ENCODE peak calls at places on chromosomes 5 and 9, in five cellular contexts. One of them, this sample, is unnamed.

GRCh38 chr5:43150075-43150474 is 29.4 kb downstream of the ZNF131 start:
- DNase-seq in stimulated activated CD4-positive, alpha-beta T cell treated with anti-CD3 and anti-CD28 coated beads, TNF-alpha, amount 100 ng/mL, for 1 hour: no peak
- DNase-seq in posterior vena cava: no peak
- DNase-seq in RCC 7860: no peak
- DNase-seq in M059J: no peak
- DNase-seq in this sample: no peak

GRCh38 chr5:79562351-79563246 is 48.7 kb upstream of the HOMER1 start:
- DNase-seq in stimulated activated CD4-positive, alpha-beta T cell treated with anti-CD3 and anti-CD28 coated beads, TNF-alpha, amount 100 ng/mL, for 1 hour: no peak
- DNase-seq in posterior vena cava: no peak
- DNase-seq in RCC 7860: peak
- DNase-seq in M059J: peak
- DNase-seq in this sample: peak

GRCh38 chr5:133829786-133830185 is 138.6 kb downstream of the C5orf15 start:
- DNase-seq in stimulated activated CD4-positive, alpha-beta T cell treated with anti-CD3 and anti-CD28 coated beads, TNF-alpha, amount 100 ng/mL, for 1 hour: no peak
- DNase-seq in posterior vena cava: no peak
- DNase-seq in RCC 7860: no peak
- DNase-seq in M059J: no peak
- DNase-seq in this sample: no peak

GRCh38 chr9:21550392-21550791 is 68.3 kb upstream of the IFNE start:
- DNase-seq in stimulated activated CD4-positive, alpha-beta T cell treated with anti-CD3 and anti-CD28 coated beads, TNF-alpha, amount 100 ng/mL, for 1 hour: no peak
- DNase-seq in posterior vena cava: no peak
- DNase-seq in RCC 7860: no peak
- DNase-seq in M059J: peak
- DNase-seq in this sample: no peak

GRCh38 chr5:125756456-125756855 is 666.8 kb upstream of the GRAMD2B start:
- DNase-seq in stimulated activated CD4-positive, alpha-beta T cell treated with anti-CD3 and anti-CD28 coated beads, TNF-alpha, amount 100 ng/mL, for 1 hour: no peak
- DNase-seq in posterior vena cava: no peak
- DNase-seq in RCC 7860: no peak
- DNase-seq in M059J: no peak
- DNase-seq in this sample: no peak

GRCh38 chr5:142720561-142721275 is 34.8 kb upstream of the FGF1 start:
- DNase-seq in stimulated activated CD4-positive, alpha-beta T cell treated with anti-CD3 and anti-CD28 coated beads, TNF-alpha, amount 100 ng/mL, for 1 hour: no peak
- DNase-seq in posterior vena cava: no peak
- DNase-seq in RCC 7860: no peak
- DNase-seq in M059J: no peak
- DNase-seq in this sample: peak

GRCh38 chr5:178624626-178625546 is 2.0 kb downstream of the CLK4 start:
- DNase-seq in stimulated activated CD4-positive, alpha-beta T cell treated with anti-CD3 and anti-CD28 coated beads, TNF-alpha, amount 100 ng/mL, for 1 hour: no peak
- DNase-seq in posterior vena cava: no peak
- DNase-seq in RCC 7860: no peak
- DNase-seq in M059J: peak
- DNase-seq in this sample: peak

GRCh38 chr5:122880749-122881148 is 35.3 kb downstream of the SNX24 start:
- DNase-seq in stimulated activated CD4-positive, alpha-beta T cell treated with anti-CD3 and anti-CD28 coated beads, TNF-alpha, amount 100 ng/mL, for 1 hour: no peak
- DNase-seq in posterior vena cava: no peak
- DNase-seq in RCC 7860: no peak
- DNase-seq in M059J: peak
- DNase-seq in this sample: no peak

GRCh38 chr5:113524927-113525326 is 11.4 kb downstream of the YTHDC2 start:
- DNase-seq in stimulated activated CD4-positive, alpha-beta T cell treated with anti-CD3 and anti-CD28 coated beads, TNF-alpha, amount 100 ng/mL, for 1 hour: no peak
- DNase-seq in posterior vena cava: no peak
- DNase-seq in RCC 7860: no peak
- DNase-seq in M059J: no peak
- DNase-seq in this sample: no peak

GRCh38 chr9:128683340-128684064 is 5.5 kb upstream of the SET start:
- DNase-seq in stimulated activated CD4-positive, alpha-beta T cell treated with anti-CD3 and anti-CD28 coated beads, TNF-alpha, amount 100 ng/mL, for 1 hour: no peak
- DNase-seq in posterior vena cava: peak
- DNase-seq in RCC 7860: peak
- DNase-seq in M059J: peak
- DNase-seq in this sample: no peak

GRCh38 chr5:93236807-93237421 is 344.1 kb downstream of the NR2F1-AS1 start:
- DNase-seq in stimulated activated CD4-positive, alpha-beta T cell treated with anti-CD3 and anti-CD28 coated beads, TNF-alpha, amount 100 ng/mL, for 1 hour: no peak
- DNase-seq in posterior vena cava: no peak
- DNase-seq in RCC 7860: no peak
- DNase-seq in M059J: peak
- DNase-seq in this sample: peak

GRCh38 chr9:4640027-4640426 is 22.1 kb upstream of the PLPP6 start:
- DNase-seq in stimulated activated CD4-positive, alpha-beta T cell treated with anti-CD3 and anti-CD28 coated beads, TNF-alpha, amount 100 ng/mL, for 1 hour: peak
- DNase-seq in posterior vena cava: no peak
- DNase-seq in RCC 7860: no peak
- DNase-seq in M059J: peak
- DNase-seq in this sample: no peak

GRCh38 chr5:73893813-73894212 is 267.8 kb downstream of the ARHGEF28 start:
- DNase-seq in stimulated activated CD4-positive, alpha-beta T cell treated with anti-CD3 and anti-CD28 coated beads, TNF-alpha, amount 100 ng/mL, for 1 hour: no peak
- DNase-seq in posterior vena cava: no peak
- DNase-seq in RCC 7860: no peak
- DNase-seq in M059J: no peak
- DNase-seq in this sample: no peak

GRCh38 chr5:134555889-134556311 is 30.4 kb downstream of the JADE2 start:
- DNase-seq in stimulated activated CD4-positive, alpha-beta T cell treated with anti-CD3 and anti-CD28 coated beads, TNF-alpha, amount 100 ng/mL, for 1 hour: peak
- DNase-seq in posterior vena cava: peak
- DNase-seq in RCC 7860: peak
- DNase-seq in M059J: peak
- DNase-seq in this sample: peak

GRCh38 chr9:129570450-129571297 is 50.2 kb downstream of the C9orf50 start:
- DNase-seq in stimulated activated CD4-positive, alpha-beta T cell treated with anti-CD3 and anti-CD28 coated beads, TNF-alpha, amount 100 ng/mL, for 1 hour: no peak
- DNase-seq in posterior vena cava: no peak
- DNase-seq in RCC 7860: peak
- DNase-seq in M059J: peak
- DNase-seq in this sample: peak

GRCh38 chr5:39080597-39081204 is 6.5 kb upstream of the RICTOR start:
- DNase-seq in stimulated activated CD4-positive, alpha-beta T cell treated with anti-CD3 and anti-CD28 coated beads, TNF-alpha, amount 100 ng/mL, for 1 hour: no peak
- DNase-seq in posterior vena cava: no peak
- DNase-seq in RCC 7860: peak
- DNase-seq in M059J: peak
- DNase-seq in this sample: peak

GRCh38 chr5:95358858-95359257 is 32.3 kb upstream of the FAM81B start:
- DNase-seq in stimulated activated CD4-positive, alpha-beta T cell treated with anti-CD3 and anti-CD28 coated beads, TNF-alpha, amount 100 ng/mL, for 1 hour: no peak
- DNase-seq in posterior vena cava: no peak
- DNase-seq in RCC 7860: no peak
- DNase-seq in M059J: no peak
- DNase-seq in this sample: no peak

This sample was measured in A172.